ENCODE peak calls at places on chromosomes 7 and 10, in five cellular contexts. N, G, C, F and M are unnamed samples.

GRCh38 chr10:49744924-49745605 is 17.1 kb downstream of the OGDHL start:
- DNase-seq in N (no peak), G (no peak), C (peak), F (no peak), M (no peak)

GRCh38 chr10:128868481-128868880 is 598.6 kb upstream of the MGMT start:
- DNase-seq in N (no peak), G (no peak), C (no peak), F (no peak), M (no peak)

GRCh38 chr7:21425290-21425689 is 2.6 kb upstream of the SP4 start:
- DNase-seq in N (no peak), G (no peak), C (no peak), F (no peak), M (no peak)

GRCh38 chr10:9342865-9343450 is 1288.5 kb downstream of the GATA3 start:
- DNase-seq in N (peak), G (no peak), C (peak), F (no peak), M (no peak)

GRCh38 chr10:69022611-69023010 is 34.0 kb downstream of the KIFBP start:
- DNase-seq in N (no peak), G (no peak), C (no peak), F (no peak), M (no peak)

GRCh38 chr10:12348341-12348869 is 942 bp upstream of the CAMK1D start:
- DNase-seq in N (no peak), G (no peak), C (no peak), F (no peak), M (no peak)

GRCh38 chr10:80382989-80383388 is 25.4 kb upstream of the PRXL2A start:
- DNase-seq in N (peak), G (peak), C (peak), F (peak), M (no peak)

GRCh38 chr7:44466300-44467216 is 23.9 kb downstream of the NUDCD3 start:
- DNase-seq in N (no peak), G (no peak), C (no peak), F (no peak), M (no peak)

GRCh38 chr10:57807906-57808305 is 459.8 kb downstream of the IPMK start:
- DNase-seq in N (no peak), G (no peak), C (peak), F (no peak), M (no peak)

GRCh38 chr7:124907490-124907889 is 22.1 kb downstream of the POT1 start:
- DNase-seq in N (no peak), G (no peak), C (no peak), F (no peak), M (no peak)

GRCh38 chr10:78215645-78216044 is 182.0 kb downstream of the RPS24 start:
- DNase-seq in N (peak), G (peak), C (no peak), F (peak), M (peak)

GRCh38 chr7:3120513-3120912 is 76.8 kb upstream of the CARD11 start:
- DNase-seq in N (no peak), G (no peak), C (no peak), F (no peak), M (no peak)

GRCh38 chr10:6218692-6219493 is 16.2 kb downstream of the PFKFB3 start:
- DNase-seq in N (no peak), G (no peak), C (no peak), F (no peak), M (no peak)

GRCh38 chr10:22851865-22852239 is 76.0 kb upstream of the ARMC3 start:
- DNase-seq in N (no peak), G (no peak), C (no peak), F (no peak), M (no peak)

GRCh38 chr10:43396061-43396927 is 12.7 kb downstream of the HNRNPF start:
- DNase-seq in N (peak), G (peak), C (peak), F (peak), M (peak)

GRCh38 chr10:93473161-93473560 is 9.0 kb downstream of the MYOF start:
- DNase-seq in N (no peak), G (no peak), C (no peak), F (no peak), M (no peak)

GRCh38 chr10:89215511-89215910 is 8.4 kb upstream of the CH25H start:
- DNase-seq in N (no peak), G (no peak), C (no peak), F (no peak), M (no peak)

GRCh38 chr7:27464970-27465369 is 197.7 kb downstream of the HIBADH start:
- DNase-seq in N (no peak), G (no peak), C (no peak), F (no peak), M (no peak)

GRCh38 chr7:27689045-27689877 is 26.6 kb upstream of the HIBADH start:
- DNase-seq in N (peak), G (peak), C (peak), F (no peak), M (no peak)

GRCh38 chr7:115478426-115478825 is 552.1 kb downstream of the TFEC start:
- DNase-seq in N (no peak), G (no peak), C (no peak), F (no peak), M (no peak)

GRCh38 chr7:23216021-23216420 is 30.6 kb upstream of the GPNMB start:
- DNase-seq in N (no peak), G (peak), C (no peak), F (peak), M (no peak)

GRCh38 chr10:75062191-75062849 is 49.1 kb upstream of the SAMD8 start:
- DNase-seq in N (no peak), G (no peak), C (no peak), F (peak), M (no peak)

GRCh38 chr10:79377557-79378382 is 30.5 kb downstream of the PPIF start:
- DNase-seq in N (no peak), G (no peak), C (no peak), F (no peak), M (peak)

GRCh38 chr7:6376820-6377219 is 70.9 kb downstream of the DAGLB start:
- DNase-seq in N (no peak), G (no peak), C (peak), F (no peak), M (no peak)

GRCh38 chr10:70053212-70053895 is 708 bp downstream of the MACROH2A2 start:
- DNase-seq in N (peak), G (no peak), C (peak), F (peak), M (no peak)

GRCh38 chr10:102423372-102423968 is 2.8 kb downstream of the FBXL15 start:
- DNase-seq in N (no peak), G (no peak), C (no peak), F (no peak), M (no peak)
- H3K4me3 ChIP-seq in N (no peak), G (peak), C (no peak), F (peak), M (peak)

GRCh38 chr7:11373546-11374142 is 400.0 kb downstream of the PHF14 start:
- DNase-seq in N (peak), G (no peak), C (peak), F (no peak), M (no peak)
- TF ChIP-seq CTCF in N (peak), G (no peak), C (peak), F (peak), M (no peak)

DNA sequence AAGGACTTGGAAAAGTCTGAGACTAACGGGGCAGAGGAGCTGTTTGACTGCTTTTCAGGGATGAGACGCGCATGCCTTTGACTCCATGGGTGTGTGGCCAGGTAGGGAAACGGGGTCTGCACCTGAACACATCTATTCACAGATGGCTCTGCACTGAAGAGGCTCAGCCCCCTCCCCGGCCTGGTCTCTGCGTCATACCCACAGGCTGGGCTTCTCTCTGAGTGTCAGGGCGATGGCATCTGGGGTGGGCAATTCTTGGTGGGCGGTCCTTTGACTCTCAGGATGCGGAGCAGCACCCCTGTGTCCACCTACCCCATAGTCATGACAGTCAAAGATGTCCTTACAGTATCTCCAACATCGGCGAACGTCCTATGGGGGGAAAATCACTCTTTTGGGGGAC is 23.0 kb downstream of the PFKP start:
- DNase-seq in N (no peak), G (no peak), C (no peak), F (no peak), M (no peak)
- H3K27ac ChIP-seq in N (peak), G (no peak), C (no peak), F (no peak), M (peak)

DNA sequence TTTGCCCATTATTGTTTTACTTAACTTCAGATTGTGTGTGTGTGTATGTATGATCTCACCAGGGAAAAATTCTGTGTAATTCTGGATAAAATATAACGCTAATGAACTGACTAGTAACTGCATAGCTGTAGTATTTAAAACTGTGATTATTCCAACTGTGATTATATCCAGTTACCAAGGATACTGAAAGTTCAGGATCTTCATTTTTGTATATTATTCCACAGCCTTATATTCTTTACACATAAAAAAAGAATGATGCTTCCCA is 2.9 kb downstream of the TWIST1 start:
- DNase-seq in N (no peak), G (no peak), C (no peak), F (no peak), M (no peak)
- H3K4me3 ChIP-seq in N (peak), G (no peak), C (no peak), F (no peak), M (peak)

GRCh38 chr7:48299580-48300169 is 128.4 kb downstream of the ABCA13 start:
- DNase-seq in N (peak), G (peak), C (peak), F (peak), M (no peak)
- TF ChIP-seq CTCF in N (peak), G (no peak), C (peak), F (peak), M (peak)

DNA sequence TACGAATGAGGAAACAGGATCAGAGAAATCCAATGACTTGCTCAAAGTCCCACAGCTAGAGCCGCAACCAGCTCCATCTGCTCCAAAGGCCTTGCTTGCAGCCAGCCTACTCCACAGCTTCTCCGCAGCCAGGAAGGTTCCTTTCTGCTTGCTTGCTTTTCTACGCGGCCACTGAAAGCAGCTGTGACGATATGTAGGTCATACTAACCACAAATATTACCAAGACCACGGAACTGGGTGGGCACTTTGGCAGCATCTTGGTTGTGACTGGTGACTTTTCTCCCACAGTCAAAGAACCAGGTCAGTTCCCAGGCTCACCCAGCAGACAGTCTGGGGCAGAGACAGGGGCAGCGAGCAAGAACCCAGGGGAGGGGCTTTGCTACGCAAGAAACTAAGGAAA is 86.4 kb downstream of the FAM53B start:
- DNase-seq in N (no peak), G (peak), C (no peak), F (no peak), M (no peak)
- H3K27ac ChIP-seq in N (no peak), G (peak), C (no peak), F (peak), M (peak)